ENCODE peak calls at places on chromosomes 6 and 20, in nine cellular contexts. B, R, G, X, O, J, D, H and S are unnamed samples.

GRCh38 chr6:168039301-168039700 is 39.7 kb downstream of the FRMD1 start:
- DNase-seq in B (no peak), R (no peak), G (no peak), X (peak), O (no peak), J (no peak), D (no peak), H (no peak), S (no peak)

GRCh38 chr6:158230967-158231550 is 62.9 kb downstream of the GTF2H5 start:
- DNase-seq in B (no peak), R (no peak), G (no peak), X (no peak), O (no peak), J (no peak), D (no peak), H (no peak), S (no peak)

GRCh38 chr6:26743157-26743821 is 83.7 kb upstream of the ZNF322 start:
- DNase-seq in B (peak), R (peak), G (peak), X (no peak), O (peak), J (no peak), D (no peak), H (peak), S (peak)

GRCh38 chr6:50818673-50819072 is at the start of gene TFAP2B:
- DNase-seq in B (no peak), R (no peak), G (no peak), X (no peak), O (no peak), J (no peak), D (no peak), H (peak), S (no peak)

GRCh38 chr6:86916393-86916792 is 20.9 kb upstream of the HTR1E start:
- DNase-seq in B (no peak), R (no peak), G (no peak), X (no peak), O (no peak), J (no peak), D (no peak), H (no peak), S (no peak)

GRCh38 chr6:150631283-150631981 is 31.7 kb downstream of the PLEKHG1 start:
- DNase-seq in B (no peak), R (no peak), G (no peak), X (no peak), O (no peak), J (no peak), D (no peak), H (no peak), S (no peak)

GRCh38 chr6:159469449-159469848 is 223.6 kb downstream of the SOD2 start:
- DNase-seq in B (no peak), R (no peak), G (no peak), X (no peak), O (no peak), J (no peak), D (no peak), H (no peak), S (no peak)

GRCh38 chr20:62356948-62357667 is 10.0 kb downstream of the LAMA5 start:
- DNase-seq in B (no peak), R (no peak), G (no peak), X (peak), O (peak), J (no peak), D (no peak), H (peak), S (peak)

GRCh38 chr6:62283359-62283758 is 2.7 kb downstream of the KHDRBS2 start:
- DNase-seq in B (no peak), R (no peak), G (no peak), X (no peak), O (no peak), J (no peak), D (no peak), H (no peak), S (no peak)

GRCh38 chr6:146905313-146905712 is 298.9 kb upstream of the STXBP5 start:
- DNase-seq in B (peak), R (no peak), G (no peak), X (no peak), O (no peak), J (peak), D (no peak), H (peak), S (peak)

GRCh38 chr6:156660389-156660788 is 116.8 kb upstream of the ARID1B start:
- DNase-seq in B (no peak), R (no peak), G (no peak), X (no peak), O (no peak), J (no peak), D (no peak), H (no peak), S (no peak)

GRCh38 chr6:37501632-37502466 is 2.2 kb upstream of the CCDC167 start:
- DNase-seq in B (no peak), R (no peak), G (no peak), X (no peak), O (peak), J (no peak), D (no peak), H (no peak), S (no peak)

GRCh38 chr6:39665871-39666270 is 59.3 kb downstream of the KIF6 start:
- DNase-seq in B (no peak), R (no peak), G (no peak), X (no peak), O (no peak), J (no peak), D (no peak), H (no peak), S (no peak)

GRCh38 chr6:33769248-33769821 is 19.6 kb downstream of the LEMD2 start:
- DNase-seq in B (no peak), R (no peak), G (no peak), X (no peak), O (no peak), J (no peak), D (no peak), H (no peak), S (no peak)

GRCh38 chr20:45097485-45098095 is 3.3 kb downstream of the KCNS1 start:
- DNase-seq in B (no peak), R (no peak), G (peak), X (no peak), O (no peak), J (no peak), D (peak), H (peak), S (peak)

GRCh38 chr6:83417880-83418663 is 12.8 kb downstream of the ME1 start:
- DNase-seq in B (peak), R (no peak), G (peak), X (no peak), O (peak), J (no peak), D (no peak), H (peak), S (peak)

GRCh38 chr6:137647762-137648412 is 153.7 kb upstream of the OLIG3 start:
- DNase-seq in B (no peak), R (no peak), G (no peak), X (no peak), O (no peak), J (no peak), D (no peak), H (no peak), S (no peak)

GRCh38 chr6:132687306-132687705 is 26.5 kb downstream of the VNN1 start:
- DNase-seq in B (peak), R (no peak), G (no peak), X (no peak), O (no peak), J (no peak), D (no peak), H (no peak), S (peak)

GRCh38 chr20:48008850-48009535 is 223.7 kb upstream of the SULF2 start:
- DNase-seq in B (no peak), R (no peak), G (no peak), X (no peak), O (no peak), J (no peak), D (no peak), H (no peak), S (no peak)

GRCh38 chr20:9807176-9807575 is 31.7 kb downstream of the PAK5 start:
- DNase-seq in B (no peak), R (no peak), G (no peak), X (no peak), O (no peak), J (no peak), D (no peak), H (no peak), S (no peak)

GRCh38 chr6:108119212-108120141 is 44.9 kb upstream of the OSTM1 start:
- DNase-seq in B (no peak), R (no peak), G (no peak), X (no peak), O (no peak), J (no peak), D (no peak), H (peak), S (no peak)

GRCh38 chr6:30743099-30744053 is 889 bp upstream of the FLOT1 start:
- DNase-seq in B (no peak), R (no peak), G (no peak), X (peak), O (peak), J (peak), D (peak), H (peak), S (peak)

GRCh38 chr6:111417946-111418345 is 65.1 kb downstream of the REV3L start:
- DNase-seq in B (no peak), R (no peak), G (no peak), X (no peak), O (no peak), J (no peak), D (no peak), H (no peak), S (no peak)

GRCh38 chr6:56657364-56657763 is 14.7 kb upstream of the DST start:
- DNase-seq in B (no peak), R (no peak), G (peak), X (no peak), O (no peak), J (no peak), D (no peak), H (no peak), S (no peak)

GRCh38 chr6:148893481-148893880 is 146.7 kb downstream of the UST start:
- DNase-seq in B (no peak), R (no peak), G (no peak), X (no peak), O (no peak), J (no peak), D (no peak), H (no peak), S (no peak)

GRCh38 chr20:8557711-8558110 is 425.6 kb downstream of the PLCB1 start:
- DNase-seq in B (no peak), R (no peak), G (no peak), X (no peak), O (no peak), J (no peak), D (no peak), H (no peak), S (no peak)

GRCh38 chr20:45101333-45101850 is 465 bp upstream of the KCNS1 start:
- DNase-seq in B (no peak), R (no peak), G (no peak), X (no peak), O (no peak), J (peak), D (no peak), H (no peak), S (no peak)

GRCh38 chr6:116307633-116308032 is 27.9 kb upstream of the TSPYL1 start:
- DNase-seq in B (no peak), R (no peak), G (no peak), X (no peak), O (no peak), J (no peak), D (no peak), H (no peak), S (no peak)

GRCh38 chr6:42452171-42453026 is 673 bp upstream of the TRERF1 start:
- DNase-seq in B (peak), R (peak), G (peak), X (peak), O (peak), J (no peak), D (peak), H (peak), S (peak)

GRCh38 chr6:93048381-93048780 is 371.0 kb downstream of the EPHA7 start:
- DNase-seq in B (no peak), R (no peak), G (no peak), X (no peak), O (no peak), J (no peak), D (no peak), H (no peak), S (no peak)

GRCh38 chr20:60000271-60001026 is 42.2 kb downstream of the CDH26 start:
- DNase-seq in B (no peak), R (no peak), G (peak), X (no peak), O (no peak), J (no peak), D (no peak), H (no peak), S (no peak)

GRCh38 chr6:53161481-53162009 is 12.9 kb upstream of the GCM1 start:
- DNase-seq in B (no peak), R (no peak), G (no peak), X (no peak), O (no peak), J (no peak), D (no peak), H (no peak), S (peak)

GRCh38 chr6:22043284-22043962 is 253.4 kb downstream of the PRL start:
- DNase-seq in B (no peak), R (no peak), G (no peak), X (no peak), O (no peak), J (no peak), D (no peak), H (no peak), S (no peak)

GRCh38 chr20:37226889-37227288 is 34.7 kb downstream of the GHRH start:
- DNase-seq in B (no peak), R (peak), G (no peak), X (peak), O (no peak), J (no peak), D (peak), H (no peak), S (no peak)

GRCh38 chr6:26538572-26538902 is 371 bp downstream of the HMGN4 start:
- DNase-seq in B (no peak), R (no peak), G (peak), X (no peak), O (no peak), J (no peak), D (no peak), H (no peak), S (no peak)

GRCh38 chr6:32153252-32153834 is 598 bp upstream of the PPT2 start:
- DNase-seq in B (no peak), R (no peak), G (no peak), X (peak), O (peak), J (no peak), D (no peak), H (peak), S (peak)

GRCh38 chr6:32156891-32157290 is 3.0 kb downstream of the PPT2 start:
- DNase-seq in B (no peak), R (no peak), G (no peak), X (no peak), O (no peak), J (no peak), D (no peak), H (no peak), S (no peak)

GRCh38 chr6:32153835-32154513 is at the start of gene PPT2:
- DNase-seq in B (peak), R (peak), G (peak), X (peak), O (peak), J (peak), D (peak), H (peak), S (peak)

GRCh38 chr6:32152414-32153251 is 894 bp upstream of the PRRT1 start:
- DNase-seq in B (no peak), R (no peak), G (no peak), X (no peak), O (peak), J (no peak), D (no peak), H (peak), S (peak)

DNA sequence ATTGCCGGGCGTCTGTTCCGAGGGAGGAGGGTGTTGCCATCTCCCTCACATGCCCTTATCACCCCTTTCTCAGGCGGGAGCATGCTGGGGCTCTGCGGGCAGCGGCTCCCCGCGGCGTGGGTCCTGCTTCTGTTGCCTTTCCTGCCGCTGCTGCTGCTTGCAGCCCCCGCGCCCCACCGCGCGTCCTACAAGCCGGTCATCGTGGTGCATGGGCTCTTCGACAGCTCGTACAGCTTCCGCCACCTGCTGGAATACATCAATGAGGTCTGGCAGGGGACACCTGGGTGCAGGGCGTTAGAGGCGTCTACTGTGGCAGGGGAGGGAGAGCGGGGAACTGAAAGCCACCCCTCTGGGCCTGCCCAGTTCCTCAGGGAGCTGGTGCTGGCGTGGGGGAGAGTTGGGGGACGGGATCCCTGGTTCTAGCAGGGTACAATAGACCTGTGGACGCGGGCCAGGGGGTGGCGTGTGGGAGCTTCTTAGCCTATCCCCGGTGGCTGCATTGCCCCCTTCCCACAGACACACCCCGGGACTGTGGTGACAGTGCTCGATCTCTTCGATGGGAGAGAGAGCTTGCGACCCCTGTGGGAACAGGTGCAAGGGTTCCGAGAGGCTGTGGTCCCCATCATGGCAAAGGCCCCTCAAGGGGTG is 697 bp downstream of the PPT2 start:
- DNase-seq in B (peak), R (peak), G (peak), X (peak), O (peak), J (peak), D (peak), H (peak), S (peak)
- TF ChIP-seq POLR2AphosphoS5 in B (no peak), R (no peak), G (no peak), X (peak), O (no peak), J (no peak), D (no peak), H (no peak), S (no peak)

GRCh38 chr6:11366183-11366933 is 133.9 kb upstream of the NEDD9 start:
- DNase-seq in B (no peak), R (no peak), G (no peak), X (no peak), O (no peak), J (no peak), D (no peak), H (no peak), S (peak)
- H3K4me3 ChIP-seq in B (no peak), R (no peak), G (no peak), X (no peak), O (no peak), J (no peak), D (no peak), H (no peak), S (no peak)

DNA sequence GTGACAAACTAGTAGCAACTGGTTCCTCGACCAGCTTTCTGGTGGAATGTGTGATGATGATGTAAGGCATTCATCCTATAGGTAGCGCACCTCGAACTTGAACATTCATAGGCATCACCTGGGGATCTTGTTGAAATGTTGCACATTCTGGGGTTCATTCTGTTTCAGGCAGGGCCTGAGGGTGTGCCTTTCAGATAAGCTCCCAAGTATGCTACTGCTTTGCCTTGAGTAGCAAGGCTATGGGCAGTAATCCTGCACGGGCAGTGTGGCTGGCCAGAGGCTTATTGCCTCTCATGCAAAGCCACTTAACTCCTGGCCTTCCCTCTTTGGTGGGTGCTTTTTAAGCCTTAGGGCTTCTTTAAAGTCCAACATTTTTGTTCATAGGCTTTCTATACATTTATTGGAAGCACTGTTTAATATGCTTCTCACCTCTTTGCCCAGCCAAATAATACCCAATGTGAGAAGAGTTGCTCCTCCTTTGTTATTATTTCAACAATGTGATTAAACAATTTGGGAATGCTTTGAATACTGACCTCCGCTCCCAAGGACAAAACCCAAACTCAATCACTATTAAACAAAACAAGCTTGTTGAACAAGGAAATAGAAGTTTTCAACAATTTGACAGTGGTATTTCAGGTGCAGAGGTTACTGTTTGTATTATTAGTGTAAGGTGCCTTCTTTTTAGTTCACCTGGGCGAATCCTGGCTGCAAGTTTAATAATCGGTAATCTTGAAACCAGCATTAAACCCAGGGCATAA is 57.5 kb downstream of the JARID2 start:
- DNase-seq in B (no peak), R (no peak), G (no peak), X (no peak), O (peak), J (no peak), D (no peak), H (no peak), S (no peak)
- TF ChIP-seq POLR2AphosphoS5 in B (no peak), R (no peak), G (no peak), X (no peak), O (no peak), J (no peak), D (no peak), H (no peak), S (no peak)

DNA sequence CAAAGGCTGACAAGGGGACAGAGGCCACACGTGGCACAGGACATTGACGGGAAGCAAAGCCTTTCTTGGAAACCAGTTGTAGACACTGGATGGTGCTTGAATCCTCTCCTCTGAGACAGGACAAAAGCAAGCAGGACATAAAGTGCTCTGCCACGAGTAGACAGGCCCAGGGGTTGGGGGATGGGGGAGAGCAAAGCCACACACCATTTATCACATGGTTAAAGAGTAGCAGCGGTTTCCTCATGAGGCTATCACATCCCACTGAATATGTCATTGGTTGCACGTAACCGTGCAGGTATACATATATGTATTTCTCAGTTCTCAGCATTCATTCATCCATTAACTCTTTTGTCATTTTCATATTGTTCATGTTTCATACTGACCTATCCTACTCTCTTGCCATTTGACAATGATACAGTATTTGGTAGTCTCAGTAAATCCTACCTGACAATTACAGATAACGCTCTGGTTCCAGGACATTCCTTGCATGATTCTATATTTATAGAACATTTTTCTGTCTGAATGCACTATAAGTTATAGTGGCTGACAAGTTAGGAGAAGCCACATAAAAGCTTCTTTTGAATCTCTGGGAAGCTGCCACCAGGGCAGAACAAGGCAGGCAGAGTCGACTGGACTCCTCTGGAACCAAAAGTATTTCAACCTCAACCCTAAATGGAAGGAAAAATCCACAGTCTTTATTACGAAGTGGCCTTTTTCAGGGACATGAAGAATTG is 23.6 kb downstream of the METTL24 start:
- DNase-seq in B (no peak), R (no peak), G (no peak), X (peak), O (no peak), J (no peak), D (no peak), H (no peak), S (no peak)
- H3K4me3 ChIP-seq in B (no peak), R (no peak), G (no peak), X (no peak), O (no peak), J (no peak), D (no peak), H (no peak), S (no peak)